ENCODE peak calls at places on chromosomes 2 and 18, in four cellular contexts. I is endothelial cell; X is CD4-positive, alpha-beta T cell; O is keratinocyte. M is an unnamed sample.

GRCh38 chr2:176934869-176935415 is 277.7 kb upstream of the HNRNPA3 start:
- DNase-seq in I (no peak), X (no peak), O (no peak), M (no peak)

GRCh38 chr2:43925431-43925830 is 70.4 kb downstream of the LRPPRC start:
- DNase-seq in I (no peak), X (no peak), O (no peak), M (no peak)

GRCh38 chr2:101628050-101628392 is 69.5 kb upstream of the MAP4K4 start:
- DNase-seq in I (no peak), X (no peak), O (no peak), M (no peak)

GRCh38 chr18:78602430-78602829 is 377.2 kb upstream of the SALL3 start:
- DNase-seq in I (no peak), X (no peak), O (no peak), M (no peak)

GRCh38 chr2:120647487-120647886 is 88.2 kb upstream of the GLI2 start:
- DNase-seq in I (no peak), X (no peak), O (no peak), M (no peak)

GRCh38 chr18:48125724-48126123 is 195.3 kb upstream of the SMAD2 start:
- DNase-seq in I (no peak), X (no peak), O (no peak), M (no peak)

GRCh38 chr2:60948926-60949579 is 67.7 kb downstream of the REL start:
- DNase-seq in I (no peak), X (no peak), O (peak; percentile 71), M (no peak)

GRCh38 chr2:173171924-173172643 is 96.4 kb downstream of the MAP3K20 start:
- DNase-seq in I (no peak), X (no peak), O (no peak), M (no peak)

GRCh38 chr18:9757851-9758587 is 49.9 kb downstream of the RAB31 start:
- DNase-seq in I (no peak), X (no peak), O (no peak), M (no peak)

GRCh38 chr2:206783718-206784117 is 18.3 kb downstream of the FASTKD2 start:
- DNase-seq in I (peak; percentile 32), X (no peak), O (no peak), M (no peak)

GRCh38 chr18:3529597-3529996 is 79.6 kb downstream of the TGIF1 start:
- DNase-seq in I (no peak), X (no peak), O (no peak), M (no peak)

GRCh38 chr2:18834341-18834740 is 245.0 kb upstream of the NT5C1B start:
- DNase-seq in I (no peak), X (no peak), O (peak; percentile 45), M (no peak)

GRCh38 chr18:74196220-74197119 is 48.1 kb downstream of the TIMM21 start:
- DNase-seq in I (peak; percentile 36), X (peak; percentile 35), O (no peak), M (peak; percentile 23)

GRCh38 chr18:6521804-6522418 is 107.2 kb upstream of the L3MBTL4 start:
- DNase-seq in I (peak; percentile 55), X (no peak), O (peak; percentile 21), M (no peak)

GRCh38 chr2:113889471-113890252 is at the start of gene ACTR3:
- DNase-seq in I (peak; percentile 100), X (peak; percentile 96), O (peak; percentile 77), M (peak; percentile 100)
- TF ChIP-seq CTCF in I (no peak), X (no peak), O (no peak), M (no peak)

GRCh38 chr18:45837283-45838070 is 12.0 kb downstream of the SIGLEC15 start:
- DNase-seq in I (peak; percentile 72), X (no peak), O (no peak), M (peak; percentile 53)
- TF ChIP-seq CTCF in I (no peak), X (no peak), O (peak; percentile 72), M (peak; percentile 49)

DNA sequence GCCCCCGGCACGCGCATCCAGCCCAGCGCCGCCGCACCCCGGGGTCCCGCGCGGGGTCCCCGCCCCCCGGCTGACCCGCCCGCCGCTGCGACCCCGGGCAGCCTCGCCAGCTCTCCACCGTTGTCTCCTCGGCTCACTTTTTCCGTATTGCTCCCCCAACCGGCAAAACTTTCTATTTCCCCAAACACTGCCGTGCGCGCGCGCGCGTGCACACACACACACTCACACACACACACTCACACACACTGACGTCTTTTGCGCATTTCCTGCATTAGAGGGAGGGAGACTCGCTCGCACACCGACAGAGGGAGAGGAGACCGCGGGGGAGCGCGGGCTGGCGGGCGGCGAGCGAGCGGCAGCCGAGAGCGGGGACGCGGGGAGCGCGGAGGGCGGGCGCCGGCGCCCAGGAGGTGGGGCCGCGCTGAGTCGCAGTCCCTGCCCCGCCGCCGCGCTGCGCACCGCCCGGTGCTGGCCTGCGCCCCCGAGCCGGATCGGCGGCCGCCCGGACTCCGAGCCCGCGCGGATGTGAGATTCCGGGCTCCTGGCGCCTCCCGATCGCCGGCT is 542 bp upstream of the PRKCE start:
- DNase-seq in I (peak; percentile 85), X (peak; percentile 91), O (peak; percentile 57), M (peak; percentile 90)
- TF ChIP-seq CTCF in I (peak; percentile 25), X (peak; percentile 33), O (peak; percentile 66), M (peak; percentile 43)

DNA sequence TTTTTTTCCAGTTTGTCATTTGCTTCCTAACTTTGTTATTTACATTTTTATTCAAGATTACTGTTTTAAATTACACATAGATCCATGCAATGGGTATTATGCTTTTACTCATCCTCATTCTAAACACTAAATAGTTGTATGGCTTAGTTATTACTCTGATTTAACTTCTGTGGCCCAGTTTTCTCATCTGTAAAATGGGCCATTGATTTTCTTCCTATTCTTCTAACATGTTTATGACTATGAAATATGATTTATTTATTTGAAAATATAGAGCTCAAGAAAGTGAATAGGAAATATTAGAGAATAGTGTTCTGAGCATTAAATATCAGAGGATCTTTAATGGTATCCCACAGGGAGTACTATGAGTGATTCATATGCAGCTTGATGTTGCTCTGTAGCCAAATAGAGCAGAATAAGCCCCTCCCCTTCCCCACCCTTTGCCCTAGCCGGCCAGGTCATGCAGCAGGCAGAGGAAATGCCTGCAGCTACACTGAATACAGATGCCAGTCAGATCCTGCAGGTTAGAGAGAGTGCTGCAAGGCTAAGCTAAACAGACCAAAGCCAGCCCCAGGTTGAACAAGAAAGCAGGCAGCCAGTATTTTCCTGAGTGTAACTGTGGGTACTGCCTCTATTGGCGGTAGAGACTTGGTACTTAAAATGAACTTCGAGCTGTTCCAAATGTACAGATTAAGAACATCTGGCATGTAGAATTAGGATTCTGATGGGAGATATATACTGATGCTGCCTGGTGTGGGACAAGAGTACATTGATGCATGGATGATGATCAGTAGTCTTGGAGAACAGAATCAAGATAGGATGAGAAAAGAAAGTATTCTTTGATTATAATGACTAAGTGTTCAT is 11.7 kb upstream of the ACYP2 start:
- DNase-seq in I (peak; percentile 52), X (peak; percentile 24), O (peak; percentile 54), M (no peak)
- TF ChIP-seq CTCF in I (no peak), X (no peak), O (peak; percentile 11), M (no peak)

DNA sequence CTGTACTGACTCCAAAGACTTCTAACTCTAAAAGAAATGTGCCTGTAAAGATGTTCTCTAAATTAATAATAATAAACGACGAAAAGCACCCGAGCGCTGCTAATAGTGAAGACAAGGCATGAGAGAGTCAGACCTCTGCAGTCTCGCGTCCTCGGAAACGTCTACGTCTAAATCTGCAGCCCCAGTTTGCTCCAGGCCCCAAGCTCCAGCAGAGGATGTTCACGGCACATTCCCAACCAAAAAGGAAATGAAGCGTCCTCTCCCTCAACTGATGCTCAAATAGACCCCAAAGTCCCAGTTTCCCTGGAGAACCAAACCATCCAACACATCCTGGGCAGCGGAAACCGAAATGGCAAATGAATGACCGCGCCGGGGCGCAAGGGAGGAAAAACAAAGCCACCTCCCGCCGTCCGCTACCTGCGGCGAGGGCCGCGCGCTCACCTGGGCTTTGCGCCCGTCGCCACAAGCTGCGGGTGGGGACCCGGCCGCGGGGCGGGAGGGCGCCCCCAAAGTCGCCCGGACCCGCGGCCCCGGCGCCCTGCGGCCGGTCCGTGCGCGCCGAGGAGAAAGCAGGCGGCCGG is 47.1 kb upstream of the CCDC150 start:
- DNase-seq in I (peak; percentile 44), X (no peak), O (no peak), M (peak; percentile 47)
- TF ChIP-seq CTCF in I (no peak), X (no peak), O (peak; percentile 44), M (no peak)

GRCh38 chr2:28325567-28326468 is 66.8 kb upstream of the FOSL2 start:
- DNase-seq in I (no peak), X (no peak), O (peak; percentile 5), M (no peak)
- TF ChIP-seq CTCF in I (no peak), X (no peak), O (no peak), M (no peak)

GRCh38 chr2:23617167-23617787 is 232.3 kb downstream of the KLHL29 start:
- DNase-seq in I (no peak), X (no peak), O (no peak), M (no peak)
- TF ChIP-seq CTCF in I (no peak), X (no peak), O (no peak), M (peak; percentile 28)

GRCh38 chr2:88085099-88085498 is 17.5 kb downstream of the SMYD1 start:
- DNase-seq in I (no peak), X (no peak), O (no peak), M (no peak)

GRCh38 chr2:88080545-88080944 is 12.9 kb downstream of the SMYD1 start:
- DNase-seq in I (no peak), X (no peak), O (no peak), M (no peak)

GRCh38 chr2:88085602-88086001 is 18.0 kb downstream of the SMYD1 start:
- DNase-seq in I (no peak), X (no peak), O (no peak), M (no peak)

GRCh38 chr2:88081924-88082609 is 14.4 kb downstream of the SMYD1 start:
- DNase-seq in I (no peak), X (no peak), O (no peak), M (no peak)

DNA sequence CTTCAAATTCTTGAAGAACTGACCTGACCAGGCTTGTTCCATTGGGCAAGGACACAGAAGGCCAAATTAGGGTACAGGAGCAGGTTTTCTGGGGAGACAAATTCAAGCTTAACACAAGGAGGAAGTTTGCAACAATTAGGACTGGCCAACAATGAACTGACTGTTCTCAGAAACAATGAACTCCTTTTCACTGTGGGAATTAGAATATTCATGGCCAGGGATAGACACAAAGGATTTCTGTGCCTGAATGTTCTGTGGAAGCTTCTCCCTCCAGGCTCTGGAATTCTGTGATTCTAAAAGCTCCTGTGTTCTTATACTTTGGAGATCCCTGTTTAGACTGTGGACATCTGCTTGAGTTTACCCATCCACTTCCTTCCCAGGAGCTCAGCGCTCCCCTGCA is 15.2 kb downstream of the SMYD1 start:
- DNase-seq in I (no peak), X (no peak), O (no peak), M (no peak)
- TF ChIP-seq CTCF in I (no peak), X (no peak), O (no peak), M (no peak)

GRCh38 chr2:42794271-42795046 is 2.1 kb upstream of the HAAO start:
- DNase-seq in I (peak; percentile 50), X (no peak), O (no peak), M (peak; percentile 27)
- TF ChIP-seq CTCF in I (no peak), X (no peak), O (no peak), M (peak; percentile 50)